ENCODE peak calls at places on chromosome 17, in eight cellular contexts. E is GM13976; S is body of pancreas; M is GM12865; K is CD8-positive, alpha-beta T cell; Q is Caco-2; R is HepG2; U is ovary. O is an unnamed sample.

GRCh38 chr17:12590417-12590816 is 75.3 kb upstream of the MYOCD start:
- DNase-seq in Q (no peak), S (no peak), R (no peak), E (no peak), K (no peak), M (no peak), U (no peak), O (no peak)

GRCh38 chr17:66720027-66720426 is 114.9 kb upstream of the CACNG5 start:
- DNase-seq in Q (no peak), R (no peak), S (no peak), K (peak; percentile 46), M (no peak), E (no peak), U (no peak), O (no peak)

GRCh38 chr17:50719924-50720805 is 762 bp downstream of the LUC7L3 start:
- DNase-seq in U (no peak), E (no peak), Q (no peak), K (no peak), S (no peak), M (no peak), R (no peak), O (no peak)

GRCh38 chr17:68334393-68334792 is 43.1 kb downstream of the ARSG start:
- DNase-seq in K (no peak), E (no peak), R (no peak), U (no peak), Q (no peak), S (no peak), M (no peak), O (no peak)

GRCh38 chr17:36911007-36911406 is 26.3 kb upstream of the LHX1 start:
- DNase-seq in E (no peak), S (no peak), M (no peak), U (no peak), Q (no peak), R (no peak), K (no peak), O (no peak)

GRCh38 chr17:8806206-8807069 is 7.3 kb upstream of the MFSD6L start:
- DNase-seq in E (no peak), Q (no peak), U (no peak), K (no peak), S (no peak), R (no peak), M (peak; percentile 53), O (no peak)

GRCh38 chr17:34252138-34252889 is 2.8 kb upstream of the CCL2 start:
- DNase-seq in K (no peak), S (peak; percentile 91), M (peak; percentile 57), R (no peak), Q (no peak), E (peak; percentile 52), U (peak; percentile 91), O (peak; percentile 23)

GRCh38 chr17:55462711-55463110 is 41.1 kb upstream of the MMD start:
- DNase-seq in Q (no peak), S (no peak), U (no peak), K (no peak), E (no peak), R (no peak), M (no peak), O (no peak)

GRCh38 chr17:40779181-40779909 is 3.0 kb downstream of the KRT27 start:
- DNase-seq in U (no peak), K (no peak), Q (peak; percentile 16), R (peak; percentile 18), S (no peak), E (no peak), M (no peak), O (peak; percentile 35)

GRCh38 chr17:62656446-62656845 is 29.0 kb downstream of the MRC2 start:
- DNase-seq in M (no peak), K (no peak), Q (no peak), E (no peak), R (no peak), U (no peak), S (no peak), O (peak; percentile 2)

GRCh38 chr17:79948406-79948917 is 87.2 kb downstream of the TBC1D16 start:
- DNase-seq in S (no peak), M (no peak), E (no peak), K (no peak), U (no peak), R (no peak), Q (no peak), O (no peak)

GRCh38 chr17:74759243-74759801 is 10.9 kb downstream of the NHERF1 start:
- DNase-seq in M (peak; percentile 81), U (no peak), K (peak; percentile 79), E (peak; percentile 75), Q (peak; percentile 71), R (no peak), S (no peak), O (no peak)

GRCh38 chr17:76293106-76293505 is 15.0 kb downstream of the QRICH2 start:
- DNase-seq in R (no peak), Q (no peak), M (no peak), E (no peak), U (no peak), S (no peak), K (no peak), O (no peak)

GRCh38 chr17:30274887-30275286 is 16.9 kb downstream of the BLMH start:
- DNase-seq in K (no peak), M (peak; percentile 30), U (no peak), E (no peak), Q (no peak), S (no peak), R (no peak), O (no peak)

GRCh38 chr17:77510133-77510796 is 369.5 kb downstream of the SEC14L1 start:
- DNase-seq in E (no peak), U (no peak), K (no peak), M (no peak), R (no peak), Q (no peak), S (no peak), O (peak; percentile 5)

GRCh38 chr17:40448639-40449261 is 5.5 kb downstream of the IGFBP4 start:
- DNase-seq in E (no peak), S (peak; percentile 78), U (peak; percentile 34), Q (no peak), M (no peak), R (peak; percentile 95), K (no peak), O (no peak)

GRCh38 chr17:72338847-72339790 is 218.3 kb downstream of the SOX9 start:
- DNase-seq in U (no peak), S (peak; percentile 61), K (no peak), Q (peak; percentile 67), E (no peak), R (peak; percentile 97), M (no peak), O (no peak)

GRCh38 chr17:6366144-6366755 is 68.7 kb downstream of the AIPL1 start:
- DNase-seq in R (no peak), Q (no peak), K (no peak), S (peak; percentile 27), M (no peak), E (no peak), U (no peak), O (peak; percentile 23)

GRCh38 chr17:75516619-75517276 is 420 bp downstream of the TSEN54 start:
- DNase-seq in K (peak; percentile 67), R (no peak), U (peak; percentile 44), S (peak; percentile 23), E (no peak), Q (peak; percentile 57), M (peak; percentile 42), O (peak; percentile 46)

DNA sequence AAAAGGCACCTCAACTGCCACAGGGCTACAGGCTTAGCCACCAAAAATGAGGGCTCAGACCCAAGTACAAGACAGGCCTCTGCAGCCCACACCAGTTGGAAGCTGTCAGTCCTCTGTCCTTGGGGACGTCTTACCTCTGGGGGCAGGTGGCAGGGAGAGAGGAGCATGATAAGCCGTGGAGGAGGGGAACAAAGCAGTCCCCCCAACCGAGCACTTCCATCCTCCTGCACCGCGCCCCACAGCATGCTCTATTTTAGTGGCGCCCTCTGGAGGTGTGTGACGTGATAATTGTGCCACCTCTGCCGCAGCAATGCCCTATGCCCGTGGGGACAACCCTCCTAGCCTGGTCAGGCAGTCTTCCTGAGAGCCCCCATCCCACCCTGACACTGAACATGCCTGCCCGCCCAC is 13.6 kb downstream of the G6PC3 start:
- DNase-seq in R (no peak), U (no peak), Q (peak; percentile 49), K (no peak), S (no peak), M (no peak), E (peak; percentile 61), O (peak; percentile 69)
- TF ChIP-seq CTCF in R (peak; percentile 79), U (no peak), Q (peak; percentile 42), K (no peak), S (peak; percentile 13), M (peak; percentile 25), E (no peak), O (peak; percentile 50)

DNA sequence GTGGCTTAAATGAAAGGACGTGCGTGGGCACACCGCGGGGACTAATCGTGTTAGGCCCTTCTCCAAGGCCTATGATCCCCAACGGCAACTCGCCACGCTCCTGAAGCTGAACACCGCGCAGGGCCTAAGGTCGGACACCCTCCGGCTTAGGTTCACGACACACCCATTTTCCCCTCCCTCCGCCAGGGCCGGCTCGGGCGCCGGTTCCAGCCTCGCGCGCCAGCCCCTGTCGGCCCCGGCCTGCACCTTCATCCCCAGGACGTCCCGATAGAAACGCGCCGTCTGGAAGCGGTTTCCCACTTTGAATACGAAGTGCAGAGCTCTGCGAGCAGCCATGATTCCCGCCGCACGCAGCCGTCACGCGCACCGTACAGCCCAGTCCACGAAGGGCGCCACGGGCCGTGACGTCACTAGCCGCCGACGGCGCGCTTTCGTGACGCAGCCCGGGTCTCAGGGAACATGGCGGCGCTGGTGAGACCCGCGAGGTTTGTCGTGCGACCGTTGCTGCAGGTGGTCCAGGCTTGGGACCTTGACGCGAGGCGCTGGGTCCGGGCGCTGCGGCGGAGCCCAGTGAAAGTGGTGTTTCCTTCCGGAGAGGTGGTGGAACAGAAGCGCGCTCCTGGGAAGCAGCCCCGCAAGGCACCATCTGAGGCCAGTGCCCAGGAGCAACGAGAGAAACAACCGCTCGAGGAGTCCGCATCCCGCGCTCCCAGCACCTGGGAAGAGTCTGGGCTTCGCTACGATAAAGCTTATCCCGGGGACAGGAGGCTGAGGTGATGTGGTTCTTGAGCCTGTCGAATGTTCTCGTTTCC is at the start of the genes GLOD4 and MRM3:
- DNase-seq in Q (peak; percentile 89), S (peak; percentile 93), E (peak; percentile 99), M (peak; percentile 92), K (peak; percentile 99), U (peak; percentile 94), R (peak; percentile 73), O (peak; percentile 92)
- TF ChIP-seq CTCF in Q (no peak), S (no peak), E (no peak), M (no peak), K (no peak), U (peak; percentile 49), R (peak; percentile 60), O (no peak)

DNA sequence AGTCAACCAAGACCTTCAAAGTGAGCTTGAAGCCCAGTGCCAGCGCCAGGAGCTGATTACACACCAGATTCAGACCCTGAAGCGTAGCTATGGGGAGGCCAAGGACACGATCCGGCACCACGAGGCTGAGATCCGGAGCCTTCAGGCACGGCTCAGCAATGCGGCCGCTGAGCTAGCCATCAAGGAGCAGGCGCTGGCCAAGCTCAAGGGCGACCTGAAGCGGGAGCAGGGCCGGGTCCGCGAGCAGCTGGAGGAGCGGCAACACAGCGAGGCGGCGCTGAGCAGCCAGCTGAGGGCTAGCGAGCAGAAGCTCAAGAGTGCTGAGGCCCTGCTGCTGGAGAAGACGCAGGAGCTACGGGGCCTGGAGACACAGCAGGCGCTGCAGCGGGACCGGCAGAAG is 42.0 kb downstream of the PLD6 start:
- DNase-seq in Q (no peak), K (no peak), U (no peak), R (no peak), S (no peak), E (no peak), M (no peak), O (no peak)
- TF ChIP-seq CTCF in Q (no peak), K (no peak), U (no peak), R (no peak), S (no peak), E (no peak), M (no peak), O (no peak)

GRCh38 chr17:61551255-61551742 is 39.7 kb downstream of the NACA2 start:
- DNase-seq in S (no peak), K (no peak), E (peak; percentile 53), M (peak; percentile 5), R (peak; percentile 62), U (no peak), Q (peak; percentile 52), O (no peak)
- TF ChIP-seq CTCF in S (peak; percentile 62), K (peak; percentile 40), E (peak; percentile 36), M (peak; percentile 43), R (peak; percentile 83), U (no peak), Q (peak; percentile 74), O (no peak)

O was measured in WTC11.